ENCODE peak calls at places on chromosomes 4 and X, in seven cellular contexts. R, G, O, Y, C, N and X are unnamed samples.

GRCh38 chrX:136170109-136170800 is 22.9 kb downstream of the FHL1 start:
- DNase-seq in O (no peak), Y (no peak), G (peak), N (no peak), R (peak), C (no peak), X (no peak)

GRCh38 chrX:7170903-7171302 is 22.9 kb upstream of the PUDP start:
- DNase-seq in C (peak), Y (no peak), G (peak), N (peak), O (peak), R (no peak), X (no peak)

GRCh38 chrX:69154051-69154450 is 11.2 kb downstream of the PJA1 start:
- DNase-seq in R (no peak), N (peak), Y (no peak), G (no peak), O (no peak), C (no peak), X (no peak)

GRCh38 chr4:68905598-68906237 is 45.9 kb downstream of the UGT2A3 start:
- DNase-seq in R (no peak), Y (no peak), C (peak), N (no peak), G (peak), O (no peak), X (no peak)

GRCh38 chr4:8759987-8760386 is 111.7 kb downstream of the HMX1 start:
- DNase-seq in Y (no peak), G (no peak), O (no peak), C (no peak), R (no peak), N (no peak), X (no peak)

GRCh38 chr4:113683143-113683542 is 78.4 kb downstream of the CAMK2D start:
- DNase-seq in G (no peak), Y (no peak), O (no peak), C (no peak), N (no peak), R (no peak), X (no peak)

GRCh38 chr4:88291003-88291402 is 6.6 kb upstream of the PPM1K start:
- DNase-seq in Y (no peak), G (peak), R (peak), O (peak), N (peak), C (peak), X (no peak)

GRCh38 chr4:16692021-16692420 is 206.4 kb downstream of the LDB2 start:
- DNase-seq in C (no peak), R (peak), G (no peak), N (no peak), Y (no peak), O (no peak), X (no peak)

GRCh38 chr4:153295131-153295755 is 49.2 kb upstream of the MND1 start:
- DNase-seq in N (no peak), Y (no peak), O (no peak), C (peak), R (no peak), G (no peak), X (no peak)

GRCh38 chr4:155582971-155583437 is 83.6 kb upstream of the GUCY1A1 start:
- DNase-seq in C (no peak), R (peak), Y (no peak), O (peak), N (no peak), G (no peak), X (no peak)

GRCh38 chr4:120683902-120684540 is 238.5 kb downstream of the PRDM5 start:
- DNase-seq in G (no peak), C (no peak), R (no peak), O (no peak), Y (no peak), N (no peak), X (no peak)

GRCh38 chrX:15384304-15384703 is at the start of gene VEGFD:
- DNase-seq in R (peak), Y (no peak), G (no peak), N (no peak), C (peak), O (peak), X (no peak)

GRCh38 chrX:12978205-12979010 is 3.5 kb downstream of the TMSB4X start:
- DNase-seq in G (peak), N (no peak), O (peak), Y (peak), C (peak), R (peak), X (no peak)

GRCh38 chr4:3388461-3389185 is 53.1 kb upstream of the HGFAC start:
- DNase-seq in N (peak), C (no peak), O (peak), R (peak), G (no peak), Y (no peak), X (peak)

GRCh38 chr4:17867259-17867658 is 56.5 kb downstream of the NCAPG start:
- DNase-seq in N (no peak), R (no peak), G (no peak), C (no peak), Y (no peak), O (no peak), X (no peak)

GRCh38 chr4:1469596-1470392 is 63.6 kb upstream of the NKX1-1 start:
- DNase-seq in N (peak), O (no peak), Y (no peak), R (no peak), G (no peak), C (no peak), X (peak)

GRCh38 chrX:77962068-77962902 is 7.2 kb downstream of the PGAM4 start:
- DNase-seq in G (no peak), O (no peak), C (no peak), N (no peak), Y (no peak), R (no peak), X (no peak)

GRCh38 chrX:145502670-145503069 is 255.4 kb downstream of the SPANXN1 start:
- DNase-seq in G (no peak), O (no peak), N (no peak), R (no peak), Y (no peak), C (no peak), X (no peak)

GRCh38 chrX:24260827-24261550 is 52.9 kb downstream of the SUPT20HL2 start:
- DNase-seq in N (no peak), C (no peak), Y (peak), G (peak), R (peak), O (peak), X (no peak)

GRCh38 chr4:169032883-169033645 is 23.0 kb upstream of the CBR4 start:
- DNase-seq in G (no peak), O (no peak), C (no peak), N (no peak), R (no peak), Y (no peak), X (no peak)

GRCh38 chrX:7110821-7111276 is 36.7 kb upstream of the STS start:
- DNase-seq in O (no peak), Y (no peak), G (no peak), N (no peak), C (no peak), R (no peak), X (no peak)

GRCh38 chrX:70969635-70970481 is 39.0 kb upstream of the SLC7A3 start:
- DNase-seq in O (no peak), C (peak), N (no peak), R (no peak), Y (no peak), G (no peak), X (no peak)
- H3K27ac ChIP-seq in O (no peak), C (peak), N (no peak), R (no peak), Y (no peak), G (no peak), X (no peak)

GRCh38 chrX:2629316-2630168 is 61.6 kb upstream of the CD99 start:
- DNase-seq in O (no peak), R (no peak), C (no peak), G (no peak), Y (no peak), N (no peak), X (no peak)

GRCh38 chrX:2631743-2632532 is 59.2 kb upstream of the CD99 start:
- DNase-seq in R (no peak), Y (no peak), G (no peak), C (no peak), N (no peak), O (no peak), X (no peak)

GRCh38 chrX:2626750-2627149 is 64.3 kb upstream of the CD99 start:
- DNase-seq in G (no peak), C (no peak), O (no peak), N (no peak), R (no peak), Y (no peak), X (no peak)

GRCh38 chrX:2627272-2627867 is 63.7 kb upstream of the CD99 start:
- DNase-seq in G (peak), O (peak), N (peak), R (peak), Y (no peak), C (peak), X (no peak)

DNA sequence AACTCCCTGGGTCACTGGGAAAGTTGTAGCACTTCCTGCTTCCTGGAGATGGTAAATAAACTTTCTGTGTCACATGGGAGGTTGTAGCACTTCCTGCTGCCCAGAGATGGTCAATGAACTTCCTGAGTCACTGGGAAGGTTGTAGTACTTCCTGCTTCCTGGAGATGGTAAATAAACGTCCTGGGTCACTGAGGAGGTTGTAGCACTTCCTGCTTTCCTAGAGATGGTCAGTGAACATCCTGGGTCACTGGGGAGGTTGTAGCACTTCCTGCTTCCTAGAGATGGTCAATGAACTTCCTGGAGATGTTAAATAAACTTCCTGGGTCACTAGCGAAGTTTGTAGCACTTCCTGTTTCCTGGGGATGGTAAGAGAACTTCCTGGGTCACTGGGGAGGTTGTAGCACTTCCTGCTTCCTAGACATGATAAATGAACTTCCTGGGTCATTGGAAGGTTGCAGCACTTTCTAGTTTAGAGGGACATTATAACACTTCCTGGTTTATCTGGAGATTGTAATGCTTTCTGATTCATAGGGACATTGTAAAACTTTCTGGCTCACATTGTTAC is 62.3 kb upstream of the CD99 start:
- DNase-seq in N (no peak), C (no peak), O (no peak), G (no peak), R (no peak), Y (no peak), X (no peak)
- H3K27ac ChIP-seq in N (no peak), C (no peak), O (no peak), G (peak), R (no peak), Y (no peak), X (peak)

GRCh38 chrX:139297638-139298037 is 232.9 kb upstream of the F9 start:
- DNase-seq in R (no peak), G (no peak), Y (no peak), C (peak), O (no peak), N (no peak), X (no peak)
- H3K27ac ChIP-seq in R (no peak), G (no peak), Y (no peak), C (no peak), O (no peak), N (no peak), X (no peak)

GRCh38 chrX:119481218-119481875 is 13.1 kb downstream of the SLC25A5 start:
- DNase-seq in G (no peak), R (no peak), C (no peak), Y (no peak), O (no peak), N (peak), X (no peak)

GRCh38 chrX:119482041-119482440 is 13.8 kb downstream of the SLC25A5 start:
- DNase-seq in O (no peak), C (no peak), R (no peak), G (no peak), Y (no peak), N (no peak), X (no peak)

GRCh38 chrX:119479845-119480244 is 11.6 kb downstream of the SLC25A5 start:
- DNase-seq in O (no peak), G (no peak), C (no peak), Y (no peak), N (no peak), R (no peak), X (no peak)

GRCh38 chrX:119486745-119487144 is 18.5 kb downstream of the SLC25A5 start:
- DNase-seq in G (no peak), O (no peak), Y (no peak), C (no peak), R (no peak), N (no peak), X (no peak)

DNA sequence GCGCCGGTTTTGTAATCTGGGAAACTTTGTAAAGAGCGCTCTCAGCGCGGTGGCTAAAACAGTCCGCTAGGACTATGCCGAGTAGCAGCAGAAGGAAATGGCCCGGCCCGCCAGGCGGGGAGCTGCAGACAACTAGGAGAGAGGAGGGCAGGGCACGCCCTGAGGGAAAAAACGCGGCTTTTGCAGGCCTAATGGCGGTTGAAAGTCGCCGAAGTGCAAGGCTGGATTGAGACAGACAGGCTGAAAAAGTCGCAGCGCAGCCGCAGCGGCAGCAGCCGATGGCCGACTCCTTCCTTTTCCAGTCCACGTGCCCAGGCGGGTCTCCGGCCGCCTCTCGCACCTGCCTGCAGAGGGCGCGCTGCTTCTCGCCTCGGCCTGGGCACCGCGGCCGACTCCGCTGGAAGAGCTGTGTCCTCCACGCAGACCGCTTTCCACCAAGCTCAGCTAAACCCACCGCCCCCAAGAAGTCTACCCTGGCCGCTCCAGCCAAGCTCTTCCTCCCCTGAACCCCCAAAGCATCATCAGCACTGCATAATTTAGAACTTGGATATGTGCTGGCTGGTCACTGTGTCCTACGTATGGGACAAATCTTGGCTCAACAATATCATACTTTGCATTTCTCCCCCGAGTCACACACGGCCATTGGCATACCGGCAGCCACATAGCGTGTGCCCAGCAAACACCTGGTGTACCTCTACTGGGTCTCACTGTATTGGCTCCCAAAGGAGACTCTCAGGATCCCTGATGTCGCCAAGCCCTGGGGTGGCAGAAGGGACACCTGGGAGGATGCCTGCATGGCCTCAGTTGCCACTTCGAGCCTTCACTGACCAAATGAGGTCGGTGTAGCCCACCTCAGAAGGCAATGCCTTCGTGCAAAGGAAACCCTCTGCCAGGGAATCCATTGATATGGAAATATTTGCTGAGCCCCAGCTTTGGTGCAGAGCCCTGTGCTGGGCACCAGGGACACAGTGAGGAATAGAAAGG is 14.5 kb downstream of the SLC25A5 start:
- DNase-seq in N (peak), C (peak), G (peak), Y (no peak), O (peak), R (peak), X (no peak)
- H3K27ac ChIP-seq in N (no peak), C (no peak), G (peak), Y (peak), O (no peak), R (peak), X (peak)